ENCODE peak calls at places on chromosomes 12 and 14, in ten cellular contexts. F, Q, M, Y, E, G, W, C, N and V are unnamed samples.

GRCh38 chr12:65325183-65325582 is 46.7 kb downstream of the MSRB3 start:
- DNase-seq in F (no peak), Q (no peak), M (no peak), Y (no peak), E (no peak), G (no peak), W (no peak), C (no peak), N (no peak), V (no peak)

GRCh38 chr12:89650239-89650638 is 58.4 kb downstream of the ATP2B1 start:
- DNase-seq in F (no peak), Q (no peak), M (no peak), Y (no peak), E (peak; percentile 53), G (no peak), W (no peak), C (peak; percentile 39), N (no peak), V (no peak)

GRCh38 chr14:44720707-44721106 is 213.6 kb upstream of the FSCB start:
- DNase-seq in F (no peak), Q (no peak), M (no peak), Y (no peak), E (no peak), G (no peak), W (no peak), C (no peak), N (no peak), V (no peak)

GRCh38 chr12:18502422-18502821 is 235.4 kb downstream of the PLCZ1 start:
- DNase-seq in F (no peak), Q (no peak), M (no peak), Y (no peak), E (no peak), G (no peak), W (no peak), C (no peak), N (no peak), V (no peak)

GRCh38 chr12:15732341-15733061 is 56.7 kb downstream of the EPS8 start:
- DNase-seq in F (no peak), Q (peak; percentile 43), M (no peak), Y (no peak), E (peak; percentile 82), G (peak; percentile 74), W (no peak), C (peak; percentile 53), N (no peak), V (no peak)

GRCh38 chr12:121581681-121582439 is 1.0 kb upstream of the KDM2B start:
- DNase-seq in F (no peak), Q (no peak), M (no peak), Y (no peak), E (peak; percentile 37), G (no peak), W (peak; percentile 23), C (peak; percentile 50), N (peak; percentile 46), V (no peak)

GRCh38 chr12:87518508-87518907 is 510.7 kb downstream of the C12orf50 start:
- DNase-seq in F (no peak), Q (no peak), M (no peak), Y (no peak), E (peak; percentile 80), G (no peak), W (no peak), C (peak; percentile 23), N (no peak), V (no peak)

GRCh38 chr14:95452176-95452889 is 64.1 kb downstream of the SYNE3 start:
- DNase-seq in F (no peak), Q (no peak), M (no peak), Y (no peak), E (no peak), G (peak; percentile 24), W (no peak), C (peak; percentile 25), N (peak; percentile 61), V (peak; percentile 43)

GRCh38 chr14:92728781-92729364 is 19.6 kb downstream of the LGMN start:
- DNase-seq in F (no peak), Q (no peak), M (no peak), Y (no peak), E (peak; percentile 68), G (peak; percentile 28), W (no peak), C (peak; percentile 60), N (no peak), V (no peak)

GRCh38 chr14:22572562-22573058 is 16.4 kb downstream of the DAD1 start:
- DNase-seq in F (no peak), Q (peak; percentile 37), M (no peak), Y (no peak), E (no peak), G (peak; percentile 65), W (no peak), C (peak; percentile 84), N (no peak), V (no peak)

GRCh38 chr12:69096669-69097364 is 142.6 kb upstream of the CPSF6 start:
- DNase-seq in F (no peak), Q (no peak), M (no peak), Y (no peak), E (peak; percentile 79), G (no peak), W (no peak), C (peak; percentile 46), N (no peak), V (no peak)

GRCh38 chr12:39619316-39619659 is 315 bp downstream of the ABCD2 start:
- DNase-seq in F (peak; percentile 30), Q (no peak), M (no peak), Y (no peak), E (no peak), G (no peak), W (no peak), C (peak; percentile 28), N (peak; percentile 51), V (peak; percentile 33)

GRCh38 chr12:6632026-6632978 is 3.5 kb downstream of the LPAR5 start:
- DNase-seq in F (peak; percentile 65), Q (peak; percentile 49), M (no peak), Y (no peak), E (no peak), G (no peak), W (no peak), C (no peak), N (peak; percentile 96), V (peak; percentile 30)

GRCh38 chr12:54622463-54623183 is 12.1 kb downstream of the LACRT start:
- DNase-seq in F (no peak), Q (no peak), M (no peak), Y (no peak), E (no peak), G (peak; percentile 16), W (no peak), C (peak; percentile 13), N (no peak), V (no peak)

DNA sequence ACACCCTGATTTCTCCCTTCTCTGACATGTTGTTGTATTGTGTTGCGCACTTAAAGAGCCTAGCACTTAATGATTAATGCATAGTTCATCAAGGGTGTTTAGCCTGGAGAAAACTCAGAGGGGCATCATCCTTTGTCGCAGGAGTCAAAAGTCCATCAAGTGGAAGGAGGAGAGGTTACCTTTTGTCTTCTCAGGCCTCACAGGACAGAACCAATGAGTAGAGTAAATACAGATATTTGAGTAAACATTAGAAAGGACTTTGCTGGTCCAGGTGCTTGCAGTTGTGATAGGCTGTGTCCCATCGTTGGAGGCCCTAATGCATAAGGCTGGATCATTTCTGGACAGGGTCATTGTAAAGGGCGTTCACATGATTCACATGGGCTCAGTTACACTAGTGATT is 430.9 kb downstream of the PCNX1 start:
- DNase-seq in F (no peak), Q (peak; percentile 15), M (no peak), Y (no peak), E (no peak), G (no peak), W (no peak), C (no peak), N (no peak), V (no peak)
- H3K27ac ChIP-seq in F (no peak overlapping the region), Q (peak overlapping the region; percentile 90), M (no peak overlapping the region), Y (no peak overlapping the region), E (no peak overlapping the region), G (no peak overlapping the region), W (no peak overlapping the region), C (no peak overlapping the region), N (no peak overlapping the region), V (no peak overlapping the region)

GRCh38 chr14:32940066-32940651 is 1.5 kb downstream of the NPAS3 start:
- DNase-seq in F (no peak), Q (no peak), M (no peak), Y (no peak), E (peak; percentile 69), G (no peak), W (no peak), C (peak; percentile 29), N (no peak), V (no peak)
- H3K4me3 ChIP-seq in F (no peak overlapping the region), Q (peak overlapping the region; percentile 71), M (peak overlapping the region; percentile 66), Y (peak overlapping the region; percentile 56), E (peak overlapping the region; percentile 39), G (peak overlapping the region; percentile 70), W (peak overlapping the region; percentile 67), C (peak overlapping the region; percentile 79), N (no peak overlapping the region), V (peak overlapping the region; percentile 76)

GRCh38 chr12:49298160-49298559 is 3.2 kb downstream of the PRPH start:
- DNase-seq in F (no peak), Q (no peak), M (no peak), Y (no peak), E (no peak), G (peak; percentile 64), W (no peak), C (no peak), N (no peak), V (no peak)
- TF ChIP-seq CTCF in F (no peak), Q (no peak), M (no peak), Y (no peak), E (no peak), G (peak; percentile 24), W (no peak), C (no peak), N (peak; percentile 33), V (peak; percentile 10)

GRCh38 chr14:57498035-57498434 is 4.4 kb upstream of the CCDC198 start:
- DNase-seq in F (no peak), Q (no peak), M (no peak), Y (no peak), E (no peak), G (no peak), W (no peak), C (no peak), N (no peak), V (no peak)

GRCh38 chr14:57487771-57488170 is 5.9 kb downstream of the CCDC198 start:
- DNase-seq in F (no peak), Q (no peak), M (no peak), Y (no peak), E (peak; percentile 74), G (no peak), W (no peak), C (no peak), N (no peak), V (no peak)

GRCh38 chr14:57493467-57494181 is at the start of gene CCDC198:
- DNase-seq in F (no peak), Q (peak; percentile 51), M (no peak), Y (no peak), E (peak; percentile 60), G (peak; percentile 71), W (no peak), C (no peak), N (no peak), V (no peak)

GRCh38 chr14:57495409-57495808 is 1.8 kb upstream of the CCDC198 start:
- DNase-seq in F (no peak), Q (no peak), M (no peak), Y (no peak), E (no peak), G (peak; percentile 12), W (no peak), C (no peak), N (no peak), V (no peak)

DNA sequence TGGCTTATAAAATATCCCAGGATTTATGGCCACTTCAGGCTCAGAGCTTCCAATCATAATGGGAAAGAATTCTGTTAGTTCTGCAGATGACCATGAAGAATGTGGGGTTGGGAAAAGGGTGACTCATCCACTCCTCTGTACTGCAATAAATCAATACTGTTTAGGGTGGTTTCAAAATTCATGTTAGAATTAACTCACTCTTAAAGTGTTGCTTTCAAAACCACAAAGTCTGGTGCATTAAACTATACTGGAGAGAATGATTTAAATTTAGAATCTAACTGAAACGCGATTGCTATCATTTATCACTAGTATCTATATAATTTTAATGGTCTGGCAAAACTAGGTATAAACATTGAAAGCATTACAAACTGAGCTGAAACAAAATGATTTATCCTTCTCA is 798 bp downstream of the CCDC198 start:
- DNase-seq in F (no peak), Q (peak; percentile 43), M (no peak), Y (no peak), E (peak; percentile 88), G (peak; percentile 37), W (no peak), C (peak; percentile 20), N (no peak), V (no peak)
- H3K27ac ChIP-seq in F (no peak overlapping the region), Q (peak overlapping the region; percentile 32), M (no peak overlapping the region), Y (no peak overlapping the region), E (no peak overlapping the region), G (peak overlapping the region; percentile 71), W (no peak overlapping the region), C (no peak overlapping the region), N (no peak overlapping the region), V (no peak overlapping the region)